ENCODE peak calls at places on chromosome 6, in four cellular contexts. E is A549, M is IMR-90, G is K562. C is an unnamed sample.

GRCh38 chr6:169527306-169527705 is 174.5 kb downstream of the WDR27 start:
- DNase-seq in E (no peak), M (peak), G (no peak), C (no peak)

GRCh38 chr6:57324538-57324937 is 7.1 kb downstream of the PRIM2 start:
- DNase-seq in E (peak), M (peak), G (peak), C (no peak)

GRCh38 chr6:71393471-71393870 is 104.9 kb downstream of the OGFRL1 start:
- DNase-seq in E (peak), M (peak), G (no peak), C (no peak)

GRCh38 chr6:70310063-70310694 is 7.3 kb upstream of the COL9A1 start:
- DNase-seq in E (peak), M (peak), G (peak), C (no peak)

GRCh38 chr6:10278786-10279185 is 136.1 kb downstream of the TFAP2A start:
- DNase-seq in E (no peak), M (no peak), G (no peak), C (no peak)

GRCh38 chr6:92479821-92480220 is 939.5 kb downstream of the EPHA7 start:
- DNase-seq in E (no peak), M (peak), G (no peak), C (no peak)

GRCh38 chr6:37314117-37314802 is 39.5 kb upstream of the RNF8 start:
- DNase-seq in E (no peak), M (no peak), G (no peak), C (no peak)

GRCh38 chr6:115133790-115134189 is 791.0 kb upstream of the HS3ST5 start:
- DNase-seq in E (no peak), M (no peak), G (no peak), C (no peak)

GRCh38 chr6:44966449-44967091 is 361.6 kb upstream of the RUNX2 start:
- DNase-seq in E (peak), M (peak), G (peak), C (no peak)

GRCh38 chr6:41503841-41504525 is 42.2 kb upstream of the FOXP4 start:
- DNase-seq in E (peak), M (peak), G (no peak), C (no peak)

GRCh38 chr6:22145294-22145693 is 151.5 kb downstream of the PRL start:
- DNase-seq in E (no peak), M (no peak), G (no peak), C (no peak)

GRCh38 chr6:137271245-137272183 is 52.3 kb upstream of the IFNGR1 start:
- DNase-seq in E (peak), M (peak), G (peak), C (no peak)

DNA sequence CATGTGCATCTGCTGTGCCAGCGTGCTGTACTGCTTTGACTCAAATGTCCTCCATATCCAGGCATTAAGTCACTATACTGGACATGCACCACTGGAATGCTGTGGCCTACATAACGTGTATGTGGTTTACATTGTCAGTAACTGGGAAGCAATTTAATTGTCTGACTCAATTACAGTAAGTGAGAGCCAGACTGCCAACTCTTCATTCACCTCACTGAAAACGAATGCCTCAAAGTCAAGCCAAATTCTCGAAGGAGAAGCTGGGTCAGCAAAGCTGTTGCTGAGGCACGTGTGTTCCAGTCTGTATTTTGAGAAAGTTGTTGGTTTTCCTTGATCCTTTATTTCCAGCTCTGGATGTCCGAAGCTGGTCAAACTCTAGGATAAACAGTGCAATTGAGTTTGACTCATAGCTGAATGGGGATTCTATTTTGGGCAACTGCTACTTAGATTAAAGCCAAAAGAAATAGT is 534.3 kb downstream of the COL12A1 start:
- DNase-seq in E (no peak), M (peak), G (no peak), C (no peak)
- TF ChIP-seq ELK1 in E (no peak), M (no peak), G (no peak), C (no peak)

DNA sequence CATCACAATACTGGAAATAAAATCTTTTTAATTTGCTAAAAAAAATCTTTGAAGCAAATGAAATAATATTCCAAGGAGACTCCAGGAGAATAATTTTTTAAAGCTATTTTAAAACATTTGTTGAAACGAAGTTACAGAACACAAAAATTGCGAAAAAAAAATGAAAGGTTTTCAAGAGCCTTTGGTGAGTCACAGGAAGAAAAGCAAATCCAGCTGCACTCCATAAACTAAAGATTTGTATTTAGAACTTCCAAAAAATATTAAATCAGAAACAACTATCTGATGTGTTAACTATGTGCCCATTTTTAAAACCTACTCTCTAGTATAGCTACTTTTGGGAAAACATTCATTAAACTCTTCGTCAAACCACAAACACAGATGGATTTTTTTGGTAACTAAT is 23.6 kb downstream of the PDSS2 start:
- DNase-seq in E (no peak), M (peak), G (no peak), C (no peak)
- TF ChIP-seq RAD21 in E (no peak), M (no peak), G (no peak), C (no peak)

DNA sequence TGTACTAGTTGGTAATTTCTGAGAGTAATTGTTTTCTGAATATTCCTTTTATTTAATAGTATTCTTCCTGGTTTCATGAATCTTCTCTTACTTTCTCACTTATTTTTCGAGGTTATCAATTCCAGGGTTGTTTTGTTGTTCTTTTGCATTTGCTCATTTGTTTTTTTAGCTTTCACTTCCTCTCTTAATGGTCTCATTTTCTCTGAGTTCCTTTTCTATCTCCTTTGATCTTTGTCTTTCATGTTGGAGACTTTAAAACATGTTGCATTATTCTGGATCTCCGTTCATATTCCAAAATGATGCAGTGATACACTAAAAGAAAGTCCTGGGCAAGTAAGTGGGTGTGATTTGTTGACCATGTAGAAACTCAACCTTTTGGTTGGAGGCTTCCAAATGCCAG is 345.3 kb upstream of the SLC35B3 start:
- DNase-seq in E (no peak), M (no peak), G (no peak), C (no peak)
- TF ChIP-seq RFX5 in E (no peak), M (no peak), G (no peak), C (no peak)

GRCh38 chr6:16929814-16930213 is 168.6 kb upstream of the ATXN1 start:
- DNase-seq in E (no peak), M (peak), G (no peak), C (no peak)
- TF ChIP-seq ELK1 in E (no peak), M (no peak), G (no peak), C (no peak)

DNA sequence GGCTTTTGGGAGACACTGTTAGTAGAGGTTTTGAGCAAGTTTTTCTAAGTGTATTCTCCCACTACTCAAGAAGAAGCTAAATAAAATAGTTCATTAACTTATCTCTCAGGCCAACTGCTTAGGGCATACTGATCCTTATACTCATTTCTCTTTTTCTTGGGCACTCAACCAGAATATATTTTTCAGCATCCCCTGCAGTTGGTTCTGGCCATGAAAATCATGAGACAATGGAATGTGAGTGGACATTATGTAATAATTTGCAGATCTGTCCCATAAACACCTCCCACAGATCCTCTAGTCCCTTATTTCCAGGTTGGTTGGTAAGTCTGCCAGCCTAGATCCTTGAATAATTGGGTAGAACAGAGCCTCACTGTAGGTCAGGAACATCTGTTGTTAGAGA is 136.7 kb downstream of the AIG1 start:
- DNase-seq in E (no peak), M (no peak), G (no peak), C (no peak)
- TF ChIP-seq RAD21 in E (no peak), M (no peak), G (no peak), C (no peak)

GRCh38 chr6:82182756-82183155 is 64.8 kb downstream of the IBTK start:
- DNase-seq in E (no peak), M (peak), G (no peak), C (no peak)

GRCh38 chr6:82178759-82179112 is 68.8 kb downstream of the IBTK start:
- DNase-seq in E (no peak), M (peak), G (no peak), C (no peak)

GRCh38 chr6:82176616-82177015 is 70.9 kb downstream of the IBTK start:
- DNase-seq in E (no peak), M (no peak), G (no peak), C (no peak)

GRCh38 chr6:82179415-82179814 is 68.1 kb downstream of the IBTK start:
- DNase-seq in E (no peak), M (peak), G (no peak), C (no peak)

GRCh38 chr6:82178084-82178758 is 69.3 kb downstream of the IBTK start:
- DNase-seq in E (peak), M (peak), G (no peak), C (no peak)
- TF ChIP-seq RFX5 in E (no peak), M (no peak), G (no peak), C (no peak)

DNA sequence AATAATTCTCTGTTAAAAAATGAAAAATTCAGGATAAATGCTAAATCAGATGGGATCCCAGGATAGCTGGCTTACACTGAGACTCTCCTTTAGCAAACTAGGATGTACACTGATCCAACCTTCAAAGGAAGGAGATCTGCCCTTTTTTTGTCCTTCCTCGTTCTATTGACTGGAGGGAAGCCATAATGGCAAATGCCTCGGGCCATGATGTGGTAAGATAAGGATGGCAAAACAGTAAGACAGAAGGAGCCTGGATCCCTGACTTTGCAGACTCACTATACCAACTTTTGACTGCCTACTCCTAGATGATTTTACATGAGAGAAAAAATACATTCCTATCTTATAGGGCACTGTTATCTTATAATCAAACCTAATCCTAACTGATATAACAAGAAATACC is 156.9 kb upstream of the BEND3 start:
- DNase-seq in E (no peak), M (no peak), G (no peak), C (no peak)
- TF ChIP-seq ELK1 in E (no peak), M (no peak), G (no peak), C (no peak)

GRCh38 chr6:102126488-102126887 is 733.0 kb downstream of the GRIK2 start:
- DNase-seq in E (no peak), M (no peak), G (no peak), C (no peak)
- TF ChIP-seq RAD21 in E (no peak), M (no peak), G (no peak), C (no peak)

C was measured in GM12878.